ENCODE peak calls at places on chromosomes 6 and 20, in five cellular contexts. P is fibroblast of lung, J is A549, F is transverse colon, C is thoracic aorta. I is an unnamed sample.

GRCh38 chr6:16318538-16318937 is 80.2 kb downstream of the GMPR start:
- DNase-seq in C (peak), J (no peak), F (no peak), P (peak), I (no peak)

GRCh38 chr6:113695506-113695905 is 161.6 kb upstream of the MARCKS start:
- DNase-seq in J (no peak), F (no peak), P (peak), C (no peak), I (no peak)

GRCh38 chr20:58719971-58720371 is 27.4 kb downstream of the NPEPL1 start:
- DNase-seq in P (no peak), F (peak), C (no peak), J (no peak), I (no peak)

GRCh38 chr6:106125925-106126435 is 39.8 kb downstream of the PRDM1 start:
- DNase-seq in P (peak), F (peak), C (no peak), J (no peak), I (no peak)

GRCh38 chr6:45933855-45934254 is 81.8 kb downstream of the CLIC5 start:
- DNase-seq in F (no peak), P (peak), J (no peak), C (no peak), I (no peak)

GRCh38 chr6:151962246-151962846 is 154.9 kb downstream of the ESR1 start:
- DNase-seq in J (no peak), C (no peak), P (peak), F (no peak), I (no peak)

GRCh38 chr6:30795549-30796293 is 51.4 kb upstream of the IER3 start:
- DNase-seq in J (no peak), C (no peak), P (no peak), F (no peak), I (no peak)

GRCh38 chr6:163313981-163314380 is 100.5 kb upstream of the QKI start:
- DNase-seq in F (no peak), J (no peak), P (no peak), C (no peak), I (no peak)

GRCh38 chr6:43624786-43625288 is 4.2 kb downstream of the GTPBP2 start:
- DNase-seq in P (no peak), J (no peak), F (no peak), C (no peak), I (no peak)

GRCh38 chr20:37804584-37805566 is 98.1 kb upstream of the VSTM2L start:
- DNase-seq in P (no peak), F (peak), J (no peak), C (no peak), I (peak)

GRCh38 chr6:156984178-156984738 is 207.1 kb downstream of the ARID1B start:
- DNase-seq in F (no peak), P (no peak), J (no peak), C (no peak), I (no peak)

GRCh38 chr6:4010682-4011081 is 68.3 kb downstream of the FAM217A start:
- DNase-seq in F (no peak), J (no peak), P (no peak), C (no peak), I (no peak)

GRCh38 chr6:30494275-30494990 is 5.1 kb downstream of the HLA-E start:
- DNase-seq in J (no peak), F (no peak), P (no peak), C (no peak), I (no peak)

GRCh38 chr6:161228911-161229591 is 44.8 kb downstream of the AGPAT4 start:
- DNase-seq in F (no peak), C (no peak), P (peak), J (no peak), I (no peak)

GRCh38 chr6:47230579-47230978 is 79.1 kb downstream of the TNFRSF21 start:
- DNase-seq in J (no peak), P (no peak), F (peak), C (no peak), I (no peak)

GRCh38 chr6:145722190-145722589 is 13.1 kb downstream of the EPM2A start:
- DNase-seq in J (no peak), P (no peak), F (no peak), C (no peak), I (no peak)

GRCh38 chr6:89509719-89510339 is 76.9 kb downstream of the ANKRD6 start:
- DNase-seq in C (no peak), P (no peak), J (no peak), F (no peak), I (no peak)

GRCh38 chr6:74070091-74070490 is 374.1 kb downstream of the CD109 start:
- DNase-seq in J (no peak), P (peak), C (no peak), F (no peak), I (no peak)

GRCh38 chr6:163148781-163149534 is 265.6 kb upstream of the QKI start:
- DNase-seq in F (no peak), P (no peak), C (no peak), J (no peak), I (no peak)

GRCh38 chr20:36850759-36851158 is 25.2 kb upstream of the TLDC2 start:
- DNase-seq in F (no peak), C (no peak), P (no peak), J (no peak), I (no peak)

GRCh38 chr6:154169193-154169847 is 130.3 kb downstream of the OPRM1 start:
- DNase-seq in C (no peak), F (no peak), J (no peak), P (peak), I (no peak)

GRCh38 chr6:54916858-54917257 is 70.3 kb downstream of the FAM83B start:
- DNase-seq in C (no peak), J (peak), P (peak), F (no peak), I (no peak)

GRCh38 chr20:63735859-63736718 is at the start of gene LIME1:
- DNase-seq in P (no peak), F (peak), J (no peak), C (no peak), I (peak)

DNA sequence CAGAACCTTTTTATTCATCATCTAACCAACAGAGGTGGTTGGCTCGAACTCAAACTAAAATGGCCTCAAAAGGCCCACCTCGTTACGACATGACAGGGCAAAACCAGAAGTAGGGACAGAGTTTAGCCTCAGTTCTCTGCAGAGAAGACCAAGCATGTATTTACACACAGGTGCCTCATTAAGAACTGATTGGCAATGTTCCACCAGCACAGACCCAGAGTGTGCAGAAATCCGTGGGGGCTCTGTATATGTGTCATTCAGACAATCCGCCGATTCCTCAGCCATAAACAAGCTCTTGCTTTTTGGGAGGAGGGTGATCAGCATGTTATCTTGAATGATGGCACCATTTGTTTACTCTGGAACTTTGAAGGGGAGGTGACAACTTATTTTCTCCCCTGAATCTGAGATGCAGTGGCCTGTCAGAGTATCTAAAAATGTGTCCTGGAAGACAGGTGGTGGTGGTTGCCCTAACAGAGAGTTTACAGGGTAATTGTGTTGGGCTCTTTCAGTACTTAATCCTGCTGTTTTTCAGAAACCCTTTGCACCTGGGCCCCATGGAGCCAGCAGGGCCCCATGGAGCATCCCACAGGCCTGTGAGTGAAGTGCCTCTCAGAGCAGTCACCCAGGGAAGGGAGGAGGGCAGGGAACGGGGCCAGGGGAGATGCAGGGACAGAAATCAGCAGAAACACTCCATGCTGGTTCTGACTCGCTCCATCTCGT is 29.1 kb upstream of the C20orf203 start:
- DNase-seq in C (no peak), F (no peak), P (no peak), J (no peak), I (no peak)
- H3K27ac ChIP-seq in C (no peak), F (no peak), P (no peak), J (no peak), I (no peak)

GRCh38 chr20:59958123-59958522 is at the start of gene CDH26:
- DNase-seq in P (no peak), J (no peak), F (no peak), C (no peak), I (no peak)
- H3K27ac ChIP-seq in P (no peak), J (no peak), F (no peak), C (no peak), I (no peak)

GRCh38 chr6:25173951-25174474 is 105.2 kb upstream of the CARMIL1 start:
- DNase-seq in F (no peak), C (no peak), J (peak), P (peak), I (no peak)

GRCh38 chr6:25174678-25175077 is 104.5 kb upstream of the CARMIL1 start:
- DNase-seq in J (no peak), P (no peak), C (no peak), F (no peak), I (no peak)

GRCh38 chr6:25176466-25176865 is 102.7 kb upstream of the CARMIL1 start:
- DNase-seq in F (no peak), P (peak), J (no peak), C (no peak), I (no peak)

GRCh38 chr6:25175656-25176055 is 103.5 kb upstream of the CARMIL1 start:
- DNase-seq in F (no peak), P (no peak), J (no peak), C (no peak), I (no peak)

DNA sequence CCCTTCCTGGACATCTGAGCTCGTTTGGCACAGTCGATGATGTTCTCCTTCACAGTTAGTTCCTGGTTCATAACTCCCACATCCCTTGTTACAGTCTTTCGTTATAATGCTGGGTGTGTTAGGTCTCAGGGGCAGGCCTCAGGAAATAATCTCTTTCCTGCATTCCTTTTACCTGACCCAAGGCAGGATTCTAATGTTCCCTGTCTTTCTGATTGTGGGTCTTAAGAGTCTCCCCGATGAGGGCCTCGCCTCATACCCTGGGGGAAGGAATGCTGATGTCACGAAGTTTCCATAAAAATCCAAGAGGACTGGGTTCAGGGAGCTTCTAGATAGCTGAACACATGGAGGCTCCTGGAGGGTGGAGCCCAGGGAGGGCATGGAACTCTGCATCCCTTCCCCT is 104.0 kb upstream of the CARMIL1 start:
- DNase-seq in F (peak), C (no peak), P (peak), J (no peak), I (no peak)
- H3K27ac ChIP-seq in F (peak), C (no peak), P (no peak), J (peak), I (no peak)

GRCh38 chr6:87743454-87743853 is 41.4 kb upstream of the AKIRIN2 start:
- DNase-seq in J (no peak), C (no peak), P (no peak), F (no peak), I (no peak)
- H3K27ac ChIP-seq in J (no peak), C (no peak), P (no peak), F (no peak), I (no peak)

GRCh38 chr6:142297605-142297995 is 4.2 kb upstream of the ADGRG6 start:
- DNase-seq in F (no peak), J (no peak), P (no peak), C (no peak), I (no peak)
- H3K27ac ChIP-seq in F (no peak), J (peak), P (peak), C (no peak), I (no peak)

DNA sequence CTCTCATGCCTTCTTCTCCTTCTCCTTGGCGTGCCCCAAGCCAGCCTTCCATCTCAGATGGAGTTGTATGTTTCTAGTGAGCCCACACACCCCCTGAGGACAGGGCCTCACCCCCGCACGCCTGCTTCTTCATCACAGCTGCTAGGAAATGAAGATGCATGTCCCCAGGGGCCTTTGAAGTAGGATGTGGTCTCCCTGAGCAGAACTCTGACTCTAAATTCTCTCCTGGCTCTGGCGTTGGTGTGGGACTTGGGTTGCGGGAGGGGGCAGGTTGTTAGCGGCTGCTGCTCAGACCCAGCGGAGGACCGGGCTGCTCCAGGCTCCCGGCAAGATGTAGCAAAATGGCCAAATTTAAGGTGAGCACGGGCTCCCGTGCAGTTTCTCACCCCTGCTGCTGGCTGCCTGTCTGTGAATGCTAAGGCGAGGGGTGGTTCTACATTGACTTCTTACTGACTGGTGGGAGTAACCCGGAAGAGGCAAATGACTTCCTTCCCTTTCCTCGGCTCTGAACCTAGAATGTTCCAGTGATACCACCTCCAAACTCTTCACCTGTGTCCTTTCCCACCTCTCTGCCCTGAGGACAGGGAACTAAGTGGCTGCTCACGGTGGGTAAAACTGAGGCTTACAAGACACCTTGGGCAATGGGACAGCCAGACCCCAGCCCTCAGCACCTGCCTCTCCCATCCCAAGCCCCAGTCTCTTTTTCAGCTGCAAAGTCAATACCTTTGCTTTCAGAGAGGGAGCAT is 8.8 kb downstream of the SYNJ2 start:
- DNase-seq in C (no peak), F (no peak), P (peak), J (no peak), I (no peak)
- H3K27ac ChIP-seq in C (peak), F (peak), P (no peak), J (peak), I (peak)

GRCh38 chr20:17872920-17873319 is 95.7 kb downstream of the SNX5 start:
- DNase-seq in F (no peak), J (no peak), C (no peak), P (no peak), I (no peak)
- H3K27ac ChIP-seq in F (peak), J (no peak), C (no peak), P (no peak), I (no peak)

GRCh38 chr6:15061176-15061575 is 184.7 kb upstream of the JARID2 start:
- DNase-seq in C (no peak), P (no peak), J (no peak), F (no peak), I (no peak)
- H3K27ac ChIP-seq in C (no peak), P (no peak), J (no peak), F (no peak), I (no peak)

GRCh38 chr6:15160812-15161211 is 85.1 kb upstream of the JARID2 start:
- DNase-seq in C (no peak), F (no peak), P (peak), J (no peak), I (no peak)

GRCh38 chr6:15171026-15171425 is 74.8 kb upstream of the JARID2 start:
- DNase-seq in C (no peak), F (no peak), P (no peak), J (no peak), I (no peak)

DNA sequence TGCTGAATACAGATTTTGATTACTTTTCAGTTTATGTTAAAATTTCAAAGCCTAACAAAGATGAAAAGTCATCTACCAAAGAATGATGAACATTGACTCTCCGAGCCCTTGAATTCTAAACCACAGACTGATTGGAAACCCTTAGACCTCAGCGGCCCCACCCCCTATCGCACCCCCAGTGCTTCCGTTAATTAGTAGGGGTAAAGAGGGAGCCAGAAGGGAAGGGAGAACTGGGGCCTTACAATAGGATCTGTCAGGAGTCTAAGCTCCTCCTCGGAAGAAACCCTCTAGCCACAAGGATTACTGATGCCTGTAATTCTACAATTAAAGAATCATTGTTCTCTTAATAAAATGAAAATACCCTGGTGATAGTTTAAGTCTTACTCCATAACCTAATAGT is 79.7 kb upstream of the JARID2 start:
- DNase-seq in C (no peak), P (no peak), F (no peak), J (no peak), I (no peak)
- H3K27ac ChIP-seq in C (no peak), P (no peak), F (no peak), J (no peak), I (no peak)